ENCODE peak calls at places on chromosomes 12 and 14, in five cellular contexts. Z is neural progenitor cell, V is H1, P is astrocyte of the spinal cord, R is spleen. B is an unnamed sample.

GRCh38 chr14:64645220-64645891 is 58.9 kb upstream of the PLEKHG3 start:
- DNase-seq in Z (peak; percentile 55), V (no peak), P (peak; percentile 96), R (no peak), B (peak; percentile 74)

GRCh38 chr12:92971869-92972524 is 42.9 kb upstream of the EEA1 start:
- DNase-seq in Z (no peak), V (no peak), P (peak; percentile 82), R (no peak), B (peak; percentile 71)

GRCh38 chr12:110270125-110270962 is 10.7 kb upstream of the ATP2A2 start:
- DNase-seq in Z (peak; percentile 12), V (no peak), P (peak; percentile 51), R (no peak), B (peak; percentile 86)

GRCh38 chr12:10369557-10370150 is 20.2 kb downstream of the KLRK1 start:
- DNase-seq in Z (no peak), V (no peak), P (no peak), R (no peak), B (no peak)

GRCh38 chr14:91245029-91245428 is 525 bp upstream of the GPR68 start:
- DNase-seq in Z (no peak), V (no peak), P (no peak), R (peak; percentile 87), B (no peak)

GRCh38 chr12:92462527-92462926 is 240.3 kb upstream of the PLEKHG7 start:
- DNase-seq in Z (no peak), V (no peak), P (no peak), R (no peak), B (no peak)

GRCh38 chr12:112846619-112847018 is 55.1 kb downstream of the RPH3A start:
- DNase-seq in Z (no peak), V (no peak), P (no peak), R (no peak), B (no peak)

GRCh38 chr12:124493809-124494750 is 73.3 kb downstream of the NCOR2 start:
- DNase-seq in Z (no peak), V (no peak), P (no peak), R (peak; percentile 87), B (no peak)

GRCh38 chr14:102408729-102409128 is 46.0 kb downstream of the TECPR2 start:
- DNase-seq in Z (no peak), V (no peak), P (no peak), R (no peak), B (no peak)

GRCh38 chr14:105290598-105291356 is 10.0 kb downstream of the BRF1 start:
- DNase-seq in Z (peak; percentile 44), V (no peak), P (no peak), R (no peak), B (no peak)

GRCh38 chr14:91058017-91058675 is 2.3 kb downstream of the RPS6KA5 start:
- DNase-seq in Z (no peak), V (no peak), P (no peak), R (no peak), B (no peak)

GRCh38 chr14:20489093-20489994 is 16.0 kb upstream of the RNASE10 start:
- DNase-seq in Z (no peak), V (no peak), P (peak; percentile 17), R (no peak), B (peak; percentile 53)

GRCh38 chr12:105100207-105100985 is 7.1 kb upstream of the WASHC4 start:
- DNase-seq in Z (no peak), V (no peak), P (peak; percentile 69), R (no peak), B (peak; percentile 61)

GRCh38 chr14:69543341-69544249 is 31.1 kb downstream of the CCDC177 start:
- DNase-seq in Z (peak; percentile 61), V (no peak), P (peak; percentile 89), R (no peak), B (peak; percentile 98)

GRCh38 chr14:96686126-96686525 is 111.1 kb upstream of the VRK1 start:
- DNase-seq in Z (no peak), V (no peak), P (no peak), R (no peak), B (no peak)

GRCh38 chr14:96690713-96691383 is 106.3 kb upstream of the VRK1 start:
- DNase-seq in Z (no peak), V (no peak), P (no peak), R (no peak), B (no peak)

GRCh38 chr14:96693252-96693820 is 103.8 kb upstream of the VRK1 start:
- DNase-seq in Z (peak; percentile 16), V (no peak), P (no peak), R (no peak), B (no peak)

GRCh38 chr14:96683575-96684289 is 113.5 kb upstream of the VRK1 start:
- DNase-seq in Z (no peak), V (no peak), P (no peak), R (no peak), B (peak; percentile 48)

GRCh38 chr14:96688629-96689028 is 108.6 kb upstream of the VRK1 start:
- DNase-seq in Z (no peak), V (no peak), P (no peak), R (no peak), B (no peak)
- TF ChIP-seq CTCF in Z (no peak), V (no peak), P (no peak), R (no peak), B (no peak)

DNA sequence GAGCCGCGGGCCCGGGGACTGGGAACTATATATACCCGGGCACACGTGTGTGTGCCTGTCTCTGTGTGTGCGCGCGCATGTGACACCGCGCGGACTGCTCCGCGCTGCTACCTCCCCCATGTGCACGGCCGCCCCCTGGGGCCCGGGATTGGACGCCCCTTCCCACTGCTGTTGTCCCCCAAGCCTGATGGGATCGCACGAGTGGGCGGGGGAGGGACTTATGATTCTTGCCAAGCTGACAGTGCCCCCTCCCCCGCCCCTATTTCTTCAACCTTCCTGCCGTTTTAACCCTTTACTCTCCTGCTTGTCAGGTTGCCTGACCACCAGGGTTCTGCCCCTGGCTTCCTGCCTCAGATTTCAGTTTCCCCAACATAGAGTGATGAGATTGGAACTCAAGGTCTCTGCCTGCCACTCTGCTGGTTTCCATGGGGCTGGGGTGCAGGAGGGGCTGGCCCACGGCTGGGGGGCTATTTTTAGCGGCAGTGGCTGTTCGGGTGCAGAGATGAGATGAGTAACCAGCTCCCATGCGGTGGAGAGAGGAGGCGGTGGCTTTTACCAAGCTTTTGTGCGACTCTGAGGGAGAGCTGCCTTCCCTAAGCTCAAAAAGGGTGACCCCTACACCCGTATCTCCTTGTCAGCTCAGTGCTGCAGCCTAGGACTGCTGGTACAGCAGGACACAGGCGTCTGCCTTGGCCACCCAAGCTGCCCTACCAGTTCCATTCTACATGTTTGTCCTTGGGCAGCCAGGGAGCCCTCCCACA is at the start of gene DDN:
- DNase-seq in Z (peak; percentile 69), V (peak; percentile 72), P (peak; percentile 47), R (peak; percentile 86), B (peak; percentile 32)
- TF ChIP-seq CTCF in Z (peak; percentile 15), V (no peak), P (no peak), R (no peak), B (no peak)

GRCh38 chr12:45336762-45337596 is 121.1 kb downstream of the ANO6 start:
- DNase-seq in Z (no peak), V (no peak), P (peak; percentile 90), R (no peak), B (peak; percentile 63)
- TF ChIP-seq CTCF in Z (no peak), V (no peak), P (no peak), R (no peak), B (no peak)

GRCh38 chr12:52171950-52172512 is 19.8 kb downstream of the KRT80 start:
- DNase-seq in Z (peak; percentile 66), V (peak; percentile 80), P (no peak), R (no peak), B (peak; percentile 80)
- TF ChIP-seq CTCF in Z (peak; percentile 59), V (peak; percentile 81), P (peak; percentile 49), R (no peak), B (peak; percentile 39)

GRCh38 chr14:32382704-32383103 is 53.6 kb downstream of the AKAP6 start:
- DNase-seq in Z (peak; percentile 64), V (no peak), P (peak; percentile 50), R (no peak), B (peak; percentile 38)
- TF ChIP-seq CTCF in Z (peak; percentile 76), V (peak; percentile 77), P (peak; percentile 77), R (no peak), B (peak; percentile 75)

GRCh38 chr12:33531261-33531660 is 91.6 kb upstream of the SYT10 start:
- DNase-seq in Z (no peak), V (no peak), P (no peak), R (no peak), B (no peak)
- TF ChIP-seq CTCF in Z (no peak), V (no peak), P (no peak), R (no peak), B (no peak)

DNA sequence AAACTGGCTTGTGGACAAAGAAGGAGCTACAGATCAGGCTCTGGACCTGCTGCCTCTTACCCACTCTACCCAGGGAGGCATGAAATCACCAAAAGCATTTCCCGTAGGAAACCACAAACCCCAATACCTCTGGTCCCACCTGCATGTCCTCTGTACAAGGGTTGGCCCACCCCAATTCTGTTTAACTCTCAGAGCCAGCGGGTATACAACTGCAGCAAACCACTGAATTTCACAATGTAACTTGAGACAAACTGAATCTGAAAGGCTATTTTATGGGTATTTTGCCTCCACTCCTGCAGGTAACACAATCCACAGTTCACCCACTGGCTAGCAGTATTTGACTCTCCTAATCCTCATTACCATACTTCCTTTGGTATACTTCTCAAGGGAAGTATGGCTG is 16.5 kb downstream of the SIX1 start:
- DNase-seq in Z (no peak), V (no peak), P (no peak), R (no peak), B (no peak)
- TF ChIP-seq CTCF in Z (no peak), V (no peak), P (no peak), R (no peak), B (no peak)

DNA sequence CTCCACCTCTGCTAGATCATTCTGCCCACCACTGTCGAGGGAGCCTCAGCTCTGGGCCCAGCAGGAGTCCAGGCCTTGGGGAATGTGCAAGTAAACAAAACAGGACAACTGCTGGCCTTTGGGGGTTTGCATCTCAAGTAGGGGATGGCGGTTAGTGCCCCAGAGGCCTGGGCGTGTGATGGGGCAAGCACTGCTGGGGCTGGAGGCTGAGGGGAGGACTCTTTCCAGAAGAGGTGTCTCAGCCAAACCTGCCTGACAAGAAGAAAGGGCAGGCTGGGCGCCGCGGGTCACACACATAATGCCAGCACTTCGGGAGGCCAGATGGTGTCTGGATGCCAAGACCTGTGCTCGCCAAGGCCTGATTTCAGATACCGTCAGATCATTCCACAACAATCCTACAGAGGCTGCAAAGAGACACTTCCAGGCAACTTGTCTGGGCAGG is 8.6 kb upstream of the ALDH2 start:
- DNase-seq in Z (peak; percentile 47), V (peak; percentile 54), P (no peak), R (no peak), B (no peak)
- TF ChIP-seq CTCF in Z (no peak), V (no peak), P (no peak), R (no peak), B (no peak)